ENCODE peak calls at places on chromosomes 4 and X, in eight cellular contexts. J is A549; S is effector memory CD4-positive, alpha-beta T cell; F is fibroblast of lung; Q is SJSA1; G is cardiac muscle cell; W is BE2C; E is transverse colon. Z is an unnamed sample. For H3K4me1, the result is how much of the 10 kb centered on the place peaks cover.

GRCh38 chrX:49197543-49198087 is 2.4 kb downstream of the SYP start:
- DNase-seq in S (no peak), F (no peak), J (no peak), E (no peak), G (no peak), W (no peak), Q (no peak), Z (no peak)

GRCh38 chrX:41095962-41096955 is 11.0 kb downstream of the USP9X start:
- DNase-seq in E (no peak), S (no peak), F (peak), J (no peak), Q (peak), G (no peak), W (no peak), Z (no peak)

GRCh38 chr4:172785623-172786022 is 383.0 kb upstream of the GALNT7 start:
- DNase-seq in Q (no peak), W (no peak), G (no peak), F (no peak), S (no peak), J (no peak), E (no peak), Z (no peak)

GRCh38 chrX:113275769-113276168 is 435.1 kb upstream of the AMOT start:
- DNase-seq in Q (no peak), E (no peak), F (no peak), W (no peak), J (no peak), S (no peak), G (peak), Z (no peak)

GRCh38 chr4:1207603-1208265 is 35.4 kb upstream of the SPON2 start:
- DNase-seq in F (peak), Q (no peak), S (no peak), W (peak), J (no peak), E (peak), G (no peak), Z (peak)

GRCh38 chrX:51893931-51894696 is 691 bp downstream of the MAGED1 start:
- DNase-seq in Q (peak), S (no peak), E (no peak), G (peak), F (peak), J (no peak), W (peak), Z (no peak)

GRCh38 chrX:24466025-24466424 is 939 bp downstream of the PDK3 start:
- DNase-seq in S (no peak), Q (no peak), J (no peak), G (no peak), E (no peak), W (no peak), F (no peak), Z (no peak)

GRCh38 chrX:107565916-107566602 is 62.3 kb upstream of the PRPS1 start:
- DNase-seq in F (no peak), G (peak), E (no peak), S (no peak), Q (peak), W (peak), J (peak), Z (no peak)

GRCh38 chr4:151226004-151226932 is 50.7 kb upstream of the PRSS48 start:
- DNase-seq in Q (peak), J (peak), W (no peak), F (peak), E (no peak), G (no peak), S (no peak), Z (no peak)

GRCh38 chrX:41293269-41293668 is 40.7 kb upstream of the DDX3X start:
- DNase-seq in E (no peak), J (no peak), G (no peak), F (no peak), Q (no peak), S (no peak), W (peak), Z (no peak)

GRCh38 chr4:98828801-98829200 is 100.1 kb downstream of the EIF4E start:
- DNase-seq in W (peak), E (peak), S (no peak), F (no peak), G (no peak), Q (no peak), J (no peak), Z (no peak)

GRCh38 chr4:177408023-177408422 is 34.2 kb downstream of the AGA start:
- DNase-seq in G (no peak), J (no peak), W (no peak), S (no peak), E (no peak), Q (no peak), F (no peak), Z (no peak)

GRCh38 chrX:40152173-40152705 is 54.5 kb upstream of the BCOR start:
- DNase-seq in W (peak), S (no peak), G (no peak), Q (no peak), J (no peak), E (peak), F (no peak), Z (peak)

GRCh38 chrX:50691820-50692219 is 122.2 kb downstream of the SHROOM4 start:
- DNase-seq in W (peak), Q (no peak), J (peak), F (peak), G (peak), S (no peak), E (no peak), Z (no peak)

GRCh38 chr4:89101256-89102161 is 9.8 kb upstream of the TIGD2 start:
- DNase-seq in F (no peak), Q (no peak), W (no peak), J (no peak), G (no peak), S (no peak), E (no peak), Z (no peak)

GRCh38 chrX:102560423-102561068 is 38.8 kb upstream of the ARMCX5 start:
- DNase-seq in S (no peak), G (no peak), W (no peak), J (no peak), E (no peak), F (no peak), Q (no peak), Z (no peak)

GRCh38 chr4:5544762-5545161 is 163.6 kb downstream of the EVC2 start:
- DNase-seq in J (no peak), G (no peak), W (no peak), Q (no peak), S (no peak), F (no peak), E (no peak), Z (no peak)

GRCh38 chrX:102957751-102958150 is 20.7 kb downstream of the RAB40AL start:
- DNase-seq in E (no peak), G (no peak), W (no peak), J (no peak), S (no peak), F (peak), Q (no peak), Z (no peak)

GRCh38 chr4:19301527-19301926 is 950.2 kb upstream of the SLIT2 start:
- DNase-seq in F (no peak), S (no peak), E (no peak), Q (no peak), J (no peak), G (no peak), W (no peak), Z (no peak)

GRCh38 chr4:122522944-122523343 is 66.4 kb upstream of the IL2 start:
- DNase-seq in W (no peak), J (no peak), E (no peak), G (no peak), S (no peak), Q (no peak), F (no peak), Z (no peak)

GRCh38 chr4:169185133-169185956 is 85.4 kb downstream of the SH3RF1 start:
- DNase-seq in W (no peak), J (no peak), G (no peak), S (no peak), F (no peak), Q (peak), E (no peak), Z (no peak)

GRCh38 chrX:23333842-23334535 is 660 bp upstream of the PTCHD1 start:
- DNase-seq in E (peak), W (no peak), F (no peak), G (peak), Q (no peak), J (no peak), S (no peak), Z (no peak)

GRCh38 chr4:168822481-168822880 is 187.6 kb downstream of the CBR4 start:
- DNase-seq in S (no peak), Q (no peak), F (no peak), J (no peak), E (no peak), G (no peak), W (no peak), Z (no peak)

GRCh38 chr4:37440519-37440900 is 196.0 kb downstream of the NWD2 start:
- DNase-seq in E (no peak), W (no peak), J (no peak), F (no peak), G (no peak), S (no peak), Q (no peak), Z (no peak)

GRCh38 chr4:128524311-128524710 is 236.7 kb upstream of the PGRMC2 start:
- DNase-seq in F (peak), G (no peak), E (peak), J (peak), Q (peak), S (no peak), W (no peak), Z (no peak)

GRCh38 chr4:71683309-71683708 is 100.6 kb downstream of the GC start:
- DNase-seq in F (no peak), Q (no peak), E (no peak), S (no peak), W (no peak), J (no peak), G (no peak), Z (no peak)

GRCh38 chr4:21697583-21697982 is 251.0 kb downstream of the KCNIP4 start:
- DNase-seq in W (peak), E (no peak), J (no peak), F (peak), G (peak), S (no peak), Q (no peak), Z (no peak)

GRCh38 chr4:73573794-73574528 is 46.3 kb downstream of the RASSF6 start:
- DNase-seq in E (peak), W (peak), G (peak), Q (peak), F (peak), S (no peak), J (peak), Z (peak)

GRCh38 chr4:8202526-8203375 is 3.7 kb downstream of the SH3TC1 start:
- DNase-seq in J (no peak), F (no peak), G (no peak), S (no peak), E (no peak), W (no peak), Q (no peak), Z (no peak)

GRCh38 chr4:8203817-8204216 is 4.7 kb downstream of the SH3TC1 start:
- DNase-seq in F (no peak), W (no peak), E (no peak), Q (no peak), S (no peak), J (no peak), G (no peak), Z (no peak)

GRCh38 chr4:8205749-8206611 is 6.9 kb downstream of the SH3TC1 start:
- DNase-seq in G (no peak), E (no peak), W (no peak), S (no peak), F (no peak), J (no peak), Q (no peak), Z (no peak)

GRCh38 chr4:8205241-8205707 is 6.2 kb downstream of the SH3TC1 start:
- DNase-seq in J (no peak), S (no peak), Q (no peak), E (no peak), F (no peak), G (peak), W (peak), Z (no peak)

GRCh38 chr4:8204576-8205227 is 5.6 kb downstream of the SH3TC1 start:
- DNase-seq in Q (no peak), E (no peak), S (no peak), F (no peak), G (no peak), W (no peak), J (no peak), Z (no peak)
- H3K4me1 ChIP-seq in Q (under half), E (under half), S (under half), F (under half), G (under half), W (under half), J (under half), Z (under half)

DNA sequence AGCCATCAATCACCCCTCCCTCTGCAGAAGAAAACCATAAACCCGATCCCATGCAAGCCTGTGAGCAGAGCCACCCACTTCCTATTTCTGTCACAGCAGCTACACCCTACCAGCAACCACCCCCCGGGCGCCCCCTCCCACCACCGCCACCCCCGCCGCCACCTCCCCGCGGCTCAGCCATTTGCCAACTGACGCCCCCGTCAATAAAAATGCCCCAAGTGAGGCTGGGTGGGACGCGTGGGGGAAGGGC is 1.1 kb downstream of the PPP3CA start:
- DNase-seq in Q (no peak), F (no peak), W (no peak), J (no peak), G (no peak), S (peak), E (no peak), Z (peak)
- H3K4me3 ChIP-seq in Q (peak), F (peak), W (peak), J (peak), G (peak), S (peak), E (peak), Z (peak)

GRCh38 chr4:186685744-186686143 is 37.9 kb downstream of the FAT1 start:
- DNase-seq in Q (peak), W (no peak), S (no peak), G (no peak), J (peak), E (no peak), F (peak), Z (no peak)
- H3K4me1 ChIP-seq in Q (under half), W (under half), S (under half), G (under half), J (half or more), E (under half), F (under half), Z (under half)

DNA sequence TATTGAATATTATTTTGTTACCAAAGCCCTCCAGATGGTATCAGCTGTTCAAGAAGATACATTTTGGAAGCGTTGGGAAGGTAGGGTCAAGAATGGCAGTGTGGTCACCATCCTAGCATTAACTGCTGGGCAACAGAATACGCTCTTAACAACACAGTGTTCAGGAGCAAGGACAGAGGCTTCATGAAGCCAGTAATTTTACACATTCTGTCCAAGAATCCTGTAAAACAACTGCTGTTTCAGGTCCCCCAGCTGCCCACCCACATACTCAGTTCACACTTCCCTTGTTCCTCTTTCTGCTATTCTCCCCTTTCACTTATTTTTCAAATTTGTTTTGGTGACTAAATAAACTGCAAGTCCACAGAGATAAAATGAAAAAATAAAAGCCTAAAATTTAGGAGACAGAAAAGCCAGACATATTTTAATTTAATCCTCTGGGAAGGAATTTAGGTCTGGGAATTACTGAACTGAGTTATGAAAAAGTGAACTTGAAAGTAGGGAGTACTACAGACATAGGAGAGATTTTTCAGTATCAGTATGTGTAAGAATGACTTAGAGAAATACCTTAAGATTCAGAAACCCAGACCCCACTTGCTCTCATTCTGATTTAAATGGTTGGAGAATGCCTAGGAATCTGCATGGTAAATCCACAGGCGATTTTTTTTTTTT is 406.7 kb downstream of the MAPK10 start:
- DNase-seq in Q (peak), S (no peak), J (no peak), G (no peak), F (no peak), E (no peak), W (no peak), Z (no peak)
- H3K4me3 ChIP-seq in Q (no peak), S (no peak), J (no peak), G (no peak), F (no peak), E (no peak), W (no peak), Z (no peak)

GRCh38 chr4:40231464-40231863 is 34.6 kb downstream of the RHOH start:
- DNase-seq in G (no peak), Q (no peak), W (no peak), S (no peak), E (no peak), F (no peak), J (no peak), Z (no peak)
- H3K4me1 ChIP-seq in G (under half), Q (under half), W (under half), S (half or more), E (under half), F (under half), J (under half), Z (under half)

GRCh38 chr4:10019521-10020051 is 1.7 kb downstream of the SLC2A9 start:
- DNase-seq in G (no peak), Q (no peak), W (no peak), F (no peak), S (no peak), J (no peak), E (no peak), Z (peak)
- H3K4me3 ChIP-seq in G (peak), Q (no peak), W (no peak), F (peak), S (peak), J (no peak), E (peak), Z (peak)

GRCh38 chr4:158159054-158159717 is 13.6 kb downstream of the GASK1B start:
- DNase-seq in F (peak), Q (peak), S (no peak), W (no peak), G (no peak), E (no peak), J (no peak), Z (no peak)

GRCh38 chr4:158161561-158162354 is 11.1 kb downstream of the GASK1B start:
- DNase-seq in S (no peak), E (no peak), G (no peak), W (no peak), F (peak), J (peak), Q (peak), Z (no peak)

GRCh38 chr4:158162637-158163036 is 10.2 kb downstream of the GASK1B start:
- DNase-seq in W (no peak), G (no peak), Q (no peak), S (no peak), E (no peak), F (no peak), J (peak), Z (no peak)

GRCh38 chr4:158157412-158157811 is 15.4 kb downstream of the GASK1B start:
- DNase-seq in Q (no peak), S (no peak), J (no peak), W (no peak), E (no peak), F (no peak), G (no peak), Z (no peak)

DNA sequence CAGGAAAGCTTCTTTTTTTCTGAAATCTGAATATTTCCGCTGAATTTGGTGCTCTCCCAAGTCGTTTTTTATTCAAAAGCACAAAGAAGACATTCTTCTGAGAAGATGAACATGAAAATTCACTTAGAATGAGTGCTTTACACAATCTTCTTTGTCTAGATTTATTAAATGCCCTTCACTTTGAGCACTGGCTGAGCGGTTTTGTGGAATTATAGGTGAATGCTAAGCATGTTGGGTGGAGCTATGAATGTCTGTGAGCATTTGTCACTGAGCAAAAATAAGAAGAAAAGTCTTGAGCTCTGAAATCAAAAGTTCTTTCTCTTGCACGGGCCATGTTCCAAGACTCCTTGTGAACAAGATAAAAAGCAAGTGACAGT is 13.1 kb downstream of the GASK1B start:
- DNase-seq in F (no peak), J (no peak), W (no peak), S (no peak), E (no peak), G (no peak), Q (peak), Z (no peak)
- H3K4me1 ChIP-seq in F (under half), J (under half), W (under half), S (under half), E (under half), G (under half), Q (under half), Z (under half)

GRCh38 chr4:3873446-3874415 is 107.5 kb downstream of the ADRA2C start:
- DNase-seq in J (no peak), S (no peak), F (no peak), Q (no peak), W (peak), E (no peak), G (peak), Z (no peak)
- H3K4me3 ChIP-seq in J (no peak), S (no peak), F (no peak), Q (no peak), W (peak), E (no peak), G (no peak), Z (no peak)

Z was measured in Peyer's patch.